ENCODE peak calls at places on chromosomes 12 and 14, in seven cellular contexts. U is MM.1S, G is endothelial cell of umbilical vein, S is DND-41, H is mammary epithelial cell, E is HepG2, R is mesenchymal stem cell. T is an unnamed sample.

GRCh38 chr14:22552001-22552826 is 36.8 kb downstream of the DAD1 start:
- DNase-seq in U (no peak), G (no peak), S (no peak), H (no peak), E (no peak), R (no peak), T (no peak)

GRCh38 chr12:121872546-121873223 is 14.0 kb upstream of the HPD start:
- DNase-seq in U (no peak), G (no peak), S (no peak), H (peak), E (no peak), R (peak), T (peak)

GRCh38 chr12:108542320-108542719 is 18.7 kb downstream of the SART3 start:
- DNase-seq in U (no peak), G (no peak), S (no peak), H (no peak), E (no peak), R (no peak), T (peak)

GRCh38 chr14:102774391-102775153 is 2.7 kb upstream of the TRAF3 start:
- DNase-seq in U (peak), G (peak), S (peak), H (peak), E (peak), R (peak), T (peak)

GRCh38 chr12:57272337-57273151 is 21.6 kb upstream of the STAC3 start:
- DNase-seq in U (no peak), G (peak), S (no peak), H (no peak), E (no peak), R (peak), T (peak)

GRCh38 chr14:69149461-69150244 is 3.3 kb downstream of the DCAF5 start:
- DNase-seq in U (no peak), G (peak), S (no peak), H (peak), E (no peak), R (no peak), T (peak)

GRCh38 chr12:6231359-6232268 is 31.4 kb downstream of the CD9 start:
- DNase-seq in U (no peak), G (no peak), S (no peak), H (no peak), E (no peak), R (no peak), T (no peak)

GRCh38 chr14:90087433-90087832 is 25.6 kb downstream of the KCNK13 start:
- DNase-seq in U (no peak), G (no peak), S (no peak), H (peak), E (peak), R (peak), T (peak)

GRCh38 chr12:64412458-64412857 is 8.3 kb downstream of the XPOT start:
- DNase-seq in U (no peak), G (no peak), S (no peak), H (no peak), E (no peak), R (no peak), T (no peak)

GRCh38 chr12:130526813-130527212 is 189.1 kb downstream of the PIWIL1 start:
- DNase-seq in U (no peak), G (no peak), S (peak), H (no peak), E (peak), R (no peak), T (peak)

GRCh38 chr14:102390064-102390463 is 27.3 kb downstream of the TECPR2 start:
- DNase-seq in U (no peak), G (peak), S (no peak), H (peak), E (peak), R (no peak), T (peak)

GRCh38 chr12:59087077-59087673 is 166.9 kb upstream of the LRIG3 start:
- DNase-seq in U (no peak), G (peak), S (no peak), H (no peak), E (no peak), R (peak), T (peak)

GRCh38 chr14:74547331-74547927 is 53.9 kb downstream of the ISCA2 start:
- DNase-seq in U (no peak), G (no peak), S (peak), H (no peak), E (no peak), R (no peak), T (no peak)

GRCh38 chr14:77040995-77041744 is 12.7 kb upstream of the IRF2BPL start:
- DNase-seq in U (no peak), G (no peak), S (peak), H (no peak), E (no peak), R (peak), T (no peak)

GRCh38 chr12:50603817-50604639 is 99.2 kb downstream of the DIP2B start:
- DNase-seq in U (no peak), G (peak), S (no peak), H (no peak), E (no peak), R (peak), T (peak)

GRCh38 chr14:103385994-103386491 is 828 bp downstream of the MARK3 start:
- DNase-seq in U (peak), G (peak), S (peak), H (no peak), E (no peak), R (peak), T (peak)

GRCh38 chr14:91372680-91373495 is 44.7 kb downstream of the CCDC88C start:
- DNase-seq in U (peak), G (peak), S (peak), H (no peak), E (no peak), R (no peak), T (no peak)

GRCh38 chr14:103625361-103626095 is 3.5 kb upstream of the KLC1 start:
- DNase-seq in U (no peak), G (no peak), S (peak), H (no peak), E (no peak), R (no peak), T (no peak)

GRCh38 chr14:94028450-94028826 is 2.3 kb downstream of the OTUB2 start:
- DNase-seq in U (no peak), G (no peak), S (no peak), H (peak), E (peak), R (peak), T (no peak)

GRCh38 chr12:119869720-119870119 is 7.4 kb downstream of the CIT start:
- DNase-seq in U (no peak), G (peak), S (no peak), H (peak), E (no peak), R (peak), T (peak)

GRCh38 chr14:75831455-75831854 is 150.3 kb downstream of the TGFB3 start:
- DNase-seq in U (no peak), G (no peak), S (peak), H (peak), E (peak), R (no peak), T (peak)

GRCh38 chr14:46322730-46323425 is 328.7 kb downstream of the RPL10L start:
- DNase-seq in U (no peak), G (peak), S (no peak), H (no peak), E (no peak), R (peak), T (no peak)

GRCh38 chr14:70052990-70053389 is 135.8 kb downstream of the SLC8A3 start:
- DNase-seq in U (peak), G (peak), S (peak), H (peak), E (peak), R (peak), T (peak)

GRCh38 chr14:90276627-90277367 is 20.4 kb downstream of the PSMC1 start:
- DNase-seq in U (no peak), G (no peak), S (no peak), H (no peak), E (no peak), R (no peak), T (peak)

GRCh38 chr12:58310828-58311273 is 369.5 kb downstream of the ATP23 start:
- DNase-seq in U (no peak), G (peak), S (no peak), H (peak), E (peak), R (peak), T (peak)

GRCh38 chr12:47776471-47777143 is 3.6 kb downstream of the SLC48A1 start:
- DNase-seq in U (no peak), G (no peak), S (no peak), H (no peak), E (no peak), R (peak), T (peak)

GRCh38 chr12:54128466-54128865 is 60.3 kb downstream of the SMUG1 start:
- DNase-seq in U (no peak), G (no peak), S (no peak), H (no peak), E (no peak), R (no peak), T (no peak)

GRCh38 chr14:47678157-47678556 is 2.8 kb upstream of the MDGA2 start:
- DNase-seq in U (no peak), G (no peak), S (no peak), H (no peak), E (peak), R (no peak), T (no peak)

GRCh38 chr14:99158150-99158549 is 113.8 kb downstream of the BCL11B start:
- DNase-seq in U (no peak), G (no peak), S (no peak), H (no peak), E (no peak), R (no peak), T (no peak)

GRCh38 chr12:114443607-114444421 is 37.9 kb upstream of the TBX5 start:
- DNase-seq in U (no peak), G (no peak), S (no peak), H (no peak), E (no peak), R (no peak), T (no peak)

GRCh38 chr12:49550853-49551252 is 12.0 kb downstream of the KCNH3 start:
- DNase-seq in U (no peak), G (no peak), S (no peak), H (no peak), E (peak), R (no peak), T (no peak)

DNA sequence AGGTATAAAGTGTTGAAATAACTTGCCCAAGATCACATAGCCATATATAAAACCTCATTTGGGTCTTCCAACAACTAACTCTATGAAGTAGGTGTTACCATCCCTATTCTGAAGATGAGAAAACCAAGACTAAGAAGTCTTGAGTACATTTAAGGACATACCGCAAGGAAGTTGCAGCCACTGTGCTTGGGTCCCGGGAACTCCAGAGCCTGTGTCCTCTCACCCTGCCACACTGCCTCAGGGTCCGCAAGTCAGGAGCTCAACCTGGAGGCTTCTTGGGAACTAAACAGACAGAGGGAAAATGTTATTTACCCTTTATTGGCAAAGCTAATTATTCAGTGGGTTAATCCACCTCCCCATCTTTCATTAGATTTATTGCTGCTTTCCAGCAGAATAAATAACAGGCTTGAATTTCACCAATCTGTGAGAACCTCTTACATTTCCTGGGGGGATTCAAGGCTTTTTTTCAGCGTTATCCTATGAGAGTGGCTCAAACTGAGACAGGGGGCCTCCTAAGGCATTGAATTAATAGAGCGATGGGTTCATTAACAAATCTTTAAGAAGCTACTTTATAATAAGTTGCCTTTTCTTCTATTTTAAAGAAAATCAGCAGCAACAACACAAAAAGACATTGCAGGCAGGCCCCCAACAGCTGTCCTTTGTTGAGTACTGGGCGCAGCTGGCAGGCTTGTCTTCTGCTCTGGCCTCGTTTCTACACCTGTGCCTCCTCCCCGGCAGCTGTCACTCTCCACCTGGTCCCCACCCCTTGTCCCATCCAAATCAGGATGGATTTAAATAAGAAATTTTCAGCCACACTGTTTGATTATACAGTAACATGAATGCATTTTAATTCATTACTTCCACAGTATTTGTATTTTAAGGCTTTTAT is 25.3 kb downstream of the PHLDA1 start:
- DNase-seq in U (no peak), G (no peak), S (no peak), H (no peak), E (no peak), R (no peak), T (no peak)
- H3K9ac ChIP-seq in U (no peak), G (no peak), S (no peak), H (no peak), E (no peak), R (no peak), T (no peak)

GRCh38 chr12:116144384-116144783 is 133.1 kb downstream of the MED13L start:
- DNase-seq in U (no peak), G (no peak), S (no peak), H (no peak), E (no peak), R (no peak), T (no peak)
- H3K27ac ChIP-seq in U (no peak), G (peak), S (no peak), H (peak), E (no peak), R (peak), T (peak)

GRCh38 chr12:104586325-104587048 is 129.7 kb downstream of the CHST11 start:
- DNase-seq in U (no peak), G (no peak), S (no peak), H (no peak), E (no peak), R (no peak), T (no peak)

GRCh38 chr12:104590002-104590401 is 133.3 kb downstream of the CHST11 start:
- DNase-seq in U (no peak), G (no peak), S (no peak), H (no peak), E (no peak), R (no peak), T (no peak)

GRCh38 chr12:104591272-104591940 is 134.7 kb downstream of the CHST11 start:
- DNase-seq in U (no peak), G (no peak), S (no peak), H (peak), E (no peak), R (no peak), T (no peak)

GRCh38 chr12:104588048-104588942 is 131.5 kb downstream of the CHST11 start:
- DNase-seq in U (no peak), G (peak), S (no peak), H (peak), E (no peak), R (peak), T (peak)

DNA sequence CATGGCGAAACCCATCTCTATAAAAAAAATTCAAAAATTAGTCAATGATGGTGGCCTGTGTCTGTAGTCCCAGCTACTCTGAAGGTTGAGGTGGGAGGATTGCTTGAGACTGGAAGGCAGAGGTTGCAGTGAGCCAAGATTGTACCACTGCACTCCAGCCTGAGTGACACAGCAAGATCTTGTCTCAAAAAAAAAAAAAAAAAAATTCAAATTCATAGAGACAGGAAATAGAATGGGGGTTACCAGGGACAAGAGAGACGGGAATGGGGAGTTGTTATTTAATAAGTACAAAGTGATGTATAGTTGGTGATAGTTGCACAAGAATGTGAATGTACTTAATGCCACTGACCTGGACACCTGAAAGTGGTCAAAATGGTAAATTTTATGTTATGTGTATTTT is 132.5 kb downstream of the CHST11 start:
- DNase-seq in U (no peak), G (no peak), S (no peak), H (no peak), E (no peak), R (no peak), T (no peak)
- H3K9ac ChIP-seq in U (no peak), G (no peak), S (no peak), H (peak), E (no peak), R (no peak), T (no peak)

DNA sequence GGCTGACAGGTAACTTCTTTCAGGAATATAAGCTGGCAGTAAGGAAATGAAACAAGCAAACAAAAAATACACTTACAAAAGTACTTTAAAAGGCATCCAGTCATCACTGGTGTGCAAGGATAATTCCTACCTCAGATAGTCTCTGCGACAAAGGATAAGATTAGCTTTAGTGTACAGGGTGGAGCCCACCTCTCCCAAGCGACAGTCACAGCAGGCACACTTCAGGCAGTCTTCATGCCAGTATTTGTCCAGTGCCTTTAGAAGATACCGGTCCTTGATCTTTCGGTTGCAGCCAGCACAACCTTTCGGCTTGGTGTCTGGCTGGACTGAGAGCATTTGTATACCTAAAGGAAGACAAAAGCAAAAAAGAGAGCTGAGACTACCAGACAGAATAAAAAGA is 5.4 kb downstream of the LMO3 start:
- DNase-seq in U (no peak), G (no peak), S (no peak), H (no peak), E (no peak), R (no peak), T (no peak)
- H3K27ac ChIP-seq in U (no peak), G (no peak), S (no peak), H (no peak), E (no peak), R (no peak), T (no peak)

DNA sequence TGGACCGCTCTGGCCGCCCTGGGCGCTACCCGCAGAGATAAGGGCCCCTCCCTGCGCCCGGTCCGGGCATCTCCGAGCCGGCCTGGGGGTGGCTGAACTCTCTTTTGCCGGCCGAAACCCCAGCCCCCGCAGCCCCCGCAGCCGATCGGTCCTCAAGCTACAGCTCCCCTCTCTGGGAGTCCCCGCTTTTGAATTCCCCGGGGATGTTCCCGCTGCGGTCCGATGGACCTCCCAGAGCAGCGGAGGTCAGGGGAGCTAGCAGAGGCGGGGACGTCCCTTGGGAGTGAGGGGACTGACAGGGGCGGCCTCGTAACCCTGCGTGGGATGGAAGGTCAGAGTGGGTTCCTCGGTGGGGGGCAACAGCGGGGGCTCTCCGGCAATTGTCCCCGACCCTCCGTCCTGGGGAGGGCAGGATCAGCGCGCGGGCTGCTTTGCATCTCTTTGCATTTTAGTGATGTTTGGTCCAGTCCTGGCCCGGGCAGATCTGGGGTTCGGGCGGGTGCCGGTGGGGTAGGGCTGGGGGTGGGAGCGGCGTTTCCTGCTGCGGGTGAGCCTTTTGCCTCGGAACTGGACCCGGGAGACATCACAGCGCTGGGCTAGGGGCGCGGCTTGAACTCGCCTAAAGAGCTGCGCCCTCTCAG is at the start of gene CRIP1:
- DNase-seq in U (no peak), G (no peak), S (no peak), H (no peak), E (no peak), R (no peak), T (no peak)
- H3K9ac ChIP-seq in U (peak), G (no peak), S (peak), H (no peak), E (peak), R (peak), T (peak)

GRCh38 chr12:109944975-109945374 is 44.9 kb downstream of the TCHP start:
- DNase-seq in U (no peak), G (peak), S (no peak), H (no peak), E (peak), R (peak), T (no peak)

GRCh38 chr12:109947511-109947910 is 47.4 kb downstream of the TCHP start:
- DNase-seq in U (no peak), G (no peak), S (no peak), H (peak), E (no peak), R (peak), T (peak)

GRCh38 chr12:109948382-109948781 is 47.8 kb downstream of the GIT2 start:
- DNase-seq in U (no peak), G (no peak), S (no peak), H (no peak), E (no peak), R (no peak), T (no peak)

GRCh38 chr12:109946505-109946904 is 46.4 kb downstream of the TCHP start:
- DNase-seq in U (no peak), G (peak), S (no peak), H (no peak), E (no peak), R (no peak), T (no peak)

GRCh38 chr12:109946913-109947312 is 46.8 kb downstream of the TCHP start:
- DNase-seq in U (no peak), G (no peak), S (no peak), H (no peak), E (no peak), R (no peak), T (no peak)
- H3K27ac ChIP-seq in U (no peak), G (peak), S (no peak), H (no peak), E (peak), R (peak), T (peak)

GRCh38 chr12:9635014-9635413 is 27.3 kb upstream of the KLRB1 start:
- DNase-seq in U (no peak), G (no peak), S (no peak), H (no peak), E (no peak), R (no peak), T (no peak)

GRCh38 chr12:9632766-9633165 is 25.1 kb upstream of the KLRB1 start:
- DNase-seq in U (no peak), G (no peak), S (no peak), H (no peak), E (no peak), R (no peak), T (no peak)

GRCh38 chr12:9634177-9634803 is 26.6 kb upstream of the KLRB1 start:
- DNase-seq in U (peak), G (peak), S (peak), H (peak), E (peak), R (peak), T (peak)

GRCh38 chr12:9636807-9637206 is 29.1 kb upstream of the KLRB1 start:
- DNase-seq in U (no peak), G (no peak), S (no peak), H (no peak), E (peak), R (no peak), T (no peak)

GRCh38 chr12:9636150-9636549 is 28.4 kb upstream of the KLRB1 start:
- DNase-seq in U (no peak), G (no peak), S (no peak), H (no peak), E (no peak), R (no peak), T (no peak)
- H3K9ac ChIP-seq in U (no peak), G (no peak), S (no peak), H (no peak), E (no peak), R (no peak), T (no peak)

T was measured in GM23248.